ENCODE peak calls at places on chromosomes 11 and 22, in six cellular contexts. P is Jurkat, Clone E6-1; N is astrocyte of the spinal cord; H is PC-3; M is tibial nerve; L is brain microvascular endothelial cell. W is an unnamed sample.

GRCh38 chr11:48066881-48067800 is 86.8 kb downstream of the PTPRJ start:
- DNase-seq in P (no peak), N (peak), H (no peak), M (no peak), L (no peak), W (no peak)

GRCh38 chr22:33476716-33477115 is 418.5 kb upstream of the SYN3 start:
- DNase-seq in P (no peak), N (no peak), H (peak), M (no peak), L (peak), W (no peak)

GRCh38 chr11:45593992-45594391 is 71.4 kb downstream of the CHST1 start:
- DNase-seq in P (peak), N (peak), H (peak), M (no peak), L (no peak), W (no peak)

GRCh38 chr22:48270731-48271130 is 1508.3 kb downstream of the TBC1D22A start:
- DNase-seq in P (peak), N (no peak), H (no peak), M (no peak), L (no peak), W (no peak)

GRCh38 chr22:29143848-29144785 is 61.6 kb upstream of the EMID1 start:
- DNase-seq in P (peak), N (no peak), H (no peak), M (no peak), L (no peak), W (no peak)

GRCh38 chr22:40965936-40966557 is 14.9 kb downstream of the RBX1 start:
- DNase-seq in P (no peak), N (no peak), H (no peak), M (no peak), L (no peak), W (no peak)

GRCh38 chr22:33049125-33049729 is 9.0 kb downstream of the SYN3 start:
- DNase-seq in P (peak), N (peak), H (peak), M (peak), L (peak), W (no peak)

GRCh38 chr22:48576333-48577013 is 1251.2 kb downstream of the BRD1 start:
- DNase-seq in P (no peak), N (no peak), H (no peak), M (no peak), L (no peak), W (no peak)

GRCh38 chr22:36741204-36741793 is 34.6 kb downstream of the IFT27 start:
- DNase-seq in P (peak), N (no peak), H (no peak), M (no peak), L (peak), W (no peak)

DNA sequence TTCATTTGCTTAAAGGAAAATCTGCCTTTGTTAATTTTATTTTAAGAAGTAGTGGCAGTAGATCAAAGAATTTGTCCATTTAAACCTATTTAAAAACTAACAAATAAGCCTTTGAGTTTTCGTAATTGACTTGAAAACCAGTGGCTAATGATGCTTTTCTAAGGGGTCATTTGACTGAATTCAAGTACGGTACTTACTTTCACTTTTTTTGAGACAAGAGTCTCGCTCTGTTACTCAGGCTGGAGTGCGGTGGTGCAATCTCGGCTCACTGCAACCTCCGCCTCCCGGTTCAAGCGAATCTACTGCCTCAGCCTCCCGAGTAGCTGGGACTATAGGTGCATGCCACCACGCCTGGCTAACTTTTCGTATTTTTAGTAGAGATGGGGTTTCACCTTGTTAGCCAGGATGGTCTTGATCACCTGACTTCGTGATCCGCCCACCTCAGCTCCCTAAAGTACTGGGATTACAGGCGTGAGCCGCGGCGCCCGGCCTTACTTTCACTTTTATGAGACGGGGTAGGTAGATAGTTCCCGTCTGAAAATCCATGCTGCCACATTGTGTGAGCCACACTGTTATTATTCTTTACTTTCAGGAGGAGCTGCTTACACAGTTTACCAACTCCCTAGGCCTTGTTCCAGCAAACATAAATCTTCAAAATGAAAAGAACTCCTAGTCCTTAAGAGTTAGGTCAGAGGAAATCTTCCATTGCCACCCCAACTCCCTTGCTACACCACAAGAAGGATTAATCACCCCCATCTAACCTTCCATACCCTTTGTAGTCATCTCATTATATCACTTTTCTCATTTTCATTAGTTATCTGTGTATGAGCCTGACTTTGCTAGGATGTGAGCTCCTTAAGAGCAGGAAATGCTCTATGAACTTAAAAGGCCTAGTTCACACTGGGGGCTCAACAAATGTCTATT is 926.6 kb upstream of the CCDC90B start:
- DNase-seq in P (no peak), N (no peak), H (no peak), M (no peak), L (no peak), W (no peak)
- H3K4me3 ChIP-seq in P (no peak), N (no peak), H (peak), M (no peak), L (no peak), W (no peak)

GRCh38 chr11:8809185-8809584 is 101.8 kb upstream of the AKIP1 start:
- DNase-seq in P (no peak), N (peak), H (no peak), M (no peak), L (no peak), W (no peak)
- H3K4me3 ChIP-seq in P (no peak), N (peak), H (no peak), M (peak), L (peak), W (no peak)

GRCh38 chr22:45775062-45775461 is 103.4 kb downstream of the ATXN10 start:
- DNase-seq in P (no peak), N (no peak), H (no peak), M (no peak), L (no peak), W (no peak)
- H3K4me3 ChIP-seq in P (no peak), N (no peak), H (no peak), M (no peak), L (no peak), W (no peak)

GRCh38 chr22:46067159-46068111 is 82.9 kb upstream of the PPARA start:
- DNase-seq in P (no peak), N (peak), H (peak), M (no peak), L (no peak), W (no peak)

GRCh38 chr22:46068908-46069481 is 81.3 kb upstream of the PPARA start:
- DNase-seq in P (no peak), N (peak), H (peak), M (no peak), L (no peak), W (no peak)

GRCh38 chr22:46069518-46070214 is 80.7 kb upstream of the PPARA start:
- DNase-seq in P (peak), N (peak), H (peak), M (peak), L (peak), W (no peak)

GRCh38 chr22:46066691-46067090 is 83.6 kb upstream of the PPARA start:
- DNase-seq in P (no peak), N (peak), H (peak), M (no peak), L (no peak), W (no peak)

DNA sequence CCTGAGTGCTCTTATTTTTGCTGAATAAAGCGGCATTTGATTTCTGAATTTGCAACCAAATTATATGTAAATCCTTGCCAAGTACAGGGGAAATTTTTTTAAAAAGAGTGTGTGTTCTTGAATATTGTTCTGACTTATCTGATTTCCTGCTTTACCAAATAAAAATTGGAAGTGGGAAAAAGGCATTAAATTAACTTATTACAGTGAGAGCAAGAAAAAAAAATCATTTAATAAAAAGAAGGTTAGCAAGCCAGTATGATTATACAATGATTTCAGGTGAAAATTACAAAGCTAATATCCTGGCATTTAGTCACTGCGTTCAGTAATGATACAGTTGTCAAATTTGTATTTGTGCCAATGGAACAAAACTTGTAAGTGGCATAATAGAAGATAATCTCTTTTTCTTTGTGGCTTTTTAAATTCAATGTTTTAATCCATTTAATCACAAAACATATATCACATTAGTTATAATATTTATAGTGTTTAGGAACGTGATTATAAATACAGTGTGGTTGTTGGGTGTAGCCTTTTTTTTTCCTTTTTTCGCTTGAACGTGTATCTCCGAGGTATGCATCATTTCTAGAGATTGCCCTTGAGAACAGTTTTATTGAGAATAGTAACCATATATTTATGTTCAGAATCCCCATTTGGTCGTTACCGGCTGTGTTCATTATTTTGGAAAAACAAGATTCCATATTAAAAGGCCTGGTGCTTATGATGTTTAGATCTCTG is 82.0 kb upstream of the PPARA start:
- DNase-seq in P (no peak), N (peak), H (peak), M (no peak), L (no peak), W (no peak)
- H3K4me3 ChIP-seq in P (no peak), N (peak), H (peak), M (peak), L (peak), W (no peak)

DNA sequence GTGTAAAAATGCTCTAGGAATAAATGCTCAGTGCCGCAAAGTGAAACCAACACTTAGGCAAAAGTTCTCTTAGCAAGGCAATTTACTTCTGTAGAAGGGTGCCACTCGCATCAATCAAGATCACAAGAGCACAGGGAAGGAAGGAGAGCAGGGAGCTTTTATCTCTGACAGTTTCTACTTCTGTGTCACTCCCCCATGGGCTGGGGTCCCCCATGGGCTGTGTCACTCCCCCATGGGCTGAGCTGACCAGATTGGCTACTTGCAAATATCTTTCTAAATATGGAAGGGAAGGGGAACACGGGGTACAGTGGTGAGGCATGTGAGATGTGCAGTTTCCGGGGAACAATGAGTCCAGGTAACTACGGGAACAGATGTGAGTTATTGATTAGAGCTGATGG is 397 bp downstream of the OR52N2 start:
- DNase-seq in P (peak), N (no peak), H (no peak), M (no peak), L (no peak), W (peak)
- H3K4me3 ChIP-seq in P (peak), N (peak), H (peak), M (peak), L (peak), W (peak)

DNA sequence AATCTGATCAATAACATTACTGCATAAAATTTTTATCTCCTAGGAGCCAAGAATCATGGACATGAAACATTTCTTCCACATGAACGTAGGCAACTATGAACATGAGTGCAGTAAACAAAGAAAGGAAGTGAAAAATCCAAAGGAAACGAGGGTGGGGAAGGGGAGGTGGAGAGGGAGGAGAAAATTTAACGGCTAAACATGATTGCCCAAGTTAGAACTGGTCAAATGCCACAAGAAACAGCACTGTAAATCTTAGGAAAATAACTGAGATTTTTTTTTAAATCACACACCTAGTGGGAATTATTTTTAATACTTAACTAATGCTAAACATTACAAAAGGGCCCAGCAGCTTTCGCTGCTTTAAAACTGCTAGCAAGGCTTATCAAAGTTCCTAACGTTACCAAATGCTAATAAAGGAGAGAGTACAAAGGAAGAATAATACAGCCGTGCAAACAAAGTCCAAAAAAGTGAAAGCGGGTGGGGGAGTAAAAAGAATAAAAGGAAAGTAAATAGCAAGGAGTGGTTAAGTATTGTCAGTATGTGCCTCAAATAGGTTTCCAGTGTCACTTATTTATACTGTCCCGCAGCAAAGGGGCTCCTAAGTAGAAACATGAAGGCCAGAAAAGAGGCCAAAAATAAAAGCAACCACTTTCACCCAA is 13.7 kb downstream of the NARS2 start:
- DNase-seq in P (no peak), N (peak), H (peak), M (no peak), L (no peak), W (no peak)
- H3K4me3 ChIP-seq in P (no peak), N (no peak), H (peak), M (no peak), L (no peak), W (no peak)

W was measured in CD4-positive, alpha-beta memory T cell.